ENCODE peak calls at places on chromosome 2, in five cellular contexts. R, Q, A, Y and O are unnamed samples.

GRCh38 chr2:3458396-3459184 is 60.7 kb downstream of the ADI1 start:
- DNase-seq in R (no peak), Q (no peak), A (peak), Y (peak), O (no peak)

GRCh38 chr2:234102112-234102511 is 51.6 kb downstream of the SPP2 start:
- DNase-seq in R (no peak), Q (peak), A (no peak), Y (no peak), O (no peak)

GRCh38 chr2:138994502-138994901 is 214.3 kb upstream of the NXPH2 start:
- DNase-seq in R (no peak), Q (no peak), A (no peak), Y (no peak), O (no peak)

GRCh38 chr2:33216508-33217182 is 259.8 kb upstream of the RASGRP3 start:
- DNase-seq in R (no peak), Q (no peak), A (no peak), Y (no peak), O (peak)

GRCh38 chr2:33405180-33406105 is 71.0 kb upstream of the RASGRP3 start:
- DNase-seq in R (no peak), Q (no peak), A (no peak), Y (no peak), O (peak)

GRCh38 chr2:181070119-181070833 is 89.9 kb downstream of the UBE2E3 start:
- DNase-seq in R (no peak), Q (no peak), A (no peak), Y (peak), O (peak)

GRCh38 chr2:10844083-10844482 is 31.5 kb upstream of the PDIA6 start:
- DNase-seq in R (no peak), Q (no peak), A (peak), Y (no peak), O (peak)

GRCh38 chr2:234218261-234219180 is 168.0 kb downstream of the SPP2 start:
- DNase-seq in R (no peak), Q (no peak), A (peak), Y (no peak), O (no peak)

GRCh38 chr2:5609191-5609590 is 83.0 kb upstream of the SOX11 start:
- DNase-seq in R (no peak), Q (no peak), A (peak), Y (no peak), O (no peak)

GRCh38 chr2:238302076-238302475 is 13.7 kb upstream of the PER2 start:
- DNase-seq in R (no peak), Q (no peak), A (no peak), Y (no peak), O (no peak)

GRCh38 chr2:174158003-174158402 is 90.3 kb downstream of the OLA1 start:
- DNase-seq in R (peak), Q (peak), A (peak), Y (peak), O (peak)

GRCh38 chr2:22355816-22356433 is 1029.1 kb upstream of the KLHL29 start:
- DNase-seq in R (no peak), Q (peak), A (peak), Y (peak), O (no peak)

GRCh38 chr2:205814039-205814364 is 131.7 kb downstream of the NRP2 start:
- DNase-seq in R (no peak), Q (no peak), A (no peak), Y (no peak), O (peak)

GRCh38 chr2:152307863-152308262 is 27.1 kb upstream of the FMNL2 start:
- DNase-seq in R (no peak), Q (no peak), A (no peak), Y (no peak), O (peak)

GRCh38 chr2:176821350-176821749 is 391.2 kb upstream of the HNRNPA3 start:
- DNase-seq in R (no peak), Q (no peak), A (no peak), Y (peak), O (no peak)

GRCh38 chr2:112055110-112055832 is at the start of gene TMEM87B:
- DNase-seq in R (peak), Q (peak), A (peak), Y (peak), O (peak)

GRCh38 chr2:240814946-240815760 is 4.9 kb downstream of the KIF1A start:
- DNase-seq in R (no peak), Q (no peak), A (no peak), Y (no peak), O (no peak)

GRCh38 chr2:198545411-198545810 is 741.0 kb downstream of the PLCL1 start:
- DNase-seq in R (no peak), Q (no peak), A (no peak), Y (no peak), O (no peak)

GRCh38 chr2:95074663-95075439 is 46.8 kb downstream of the MRPS5 start:
- DNase-seq in R (no peak), Q (no peak), A (no peak), Y (no peak), O (no peak)

GRCh38 chr2:44894058-44894457 is 47.4 kb upstream of the SIX3 start:
- DNase-seq in R (peak), Q (no peak), A (no peak), Y (no peak), O (no peak)

GRCh38 chr2:118849226-118850170 is 2.0 kb upstream of the EN1 start:
- DNase-seq in R (no peak), Q (no peak), A (no peak), Y (no peak), O (no peak)

GRCh38 chr2:196431957-196432356 is 207.6 kb upstream of the CCDC150 start:
- DNase-seq in R (no peak), Q (peak), A (peak), Y (peak), O (peak)

GRCh38 chr2:120809151-120809550 is 73.5 kb downstream of the GLI2 start:
- DNase-seq in R (no peak), Q (no peak), A (no peak), Y (no peak), O (no peak)

GRCh38 chr2:66440011-66440542 is 5.2 kb downstream of the MEIS1 start:
- DNase-seq in R (no peak), Q (no peak), A (no peak), Y (no peak), O (peak)

GRCh38 chr2:37558622-37559021 is 112.8 kb downstream of the CDC42EP3 start:
- DNase-seq in R (no peak), Q (no peak), A (no peak), Y (peak), O (no peak)

GRCh38 chr2:221572821-221573429 is 821 bp upstream of the EPHA4 start:
- DNase-seq in R (no peak), Q (no peak), A (no peak), Y (no peak), O (peak)

GRCh38 chr2:83168377-83168776 is 1290.7 kb downstream of the SUCLG1 start:
- DNase-seq in R (no peak), Q (no peak), A (no peak), Y (no peak), O (peak)

GRCh38 chr2:8684885-8685696 is 3.2 kb downstream of the ID2 start:
- DNase-seq in R (no peak), Q (peak), A (no peak), Y (peak), O (no peak)

GRCh38 chr2:133004623-133005022 is 334.6 kb upstream of the LYPD1 start:
- DNase-seq in R (no peak), Q (no peak), A (no peak), Y (no peak), O (no peak)

GRCh38 chr2:98507940-98508689 is 63.5 kb downstream of the INPP4A start:
- DNase-seq in R (no peak), Q (no peak), A (no peak), Y (peak), O (no peak)

GRCh38 chr2:227351639-227352038 is 26.6 kb downstream of the MFF start:
- DNase-seq in R (peak), Q (no peak), A (no peak), Y (no peak), O (no peak)

GRCh38 chr2:128329607-128330006 is 10.9 kb upstream of the HS6ST1 start:
- DNase-seq in R (no peak), Q (no peak), A (no peak), Y (no peak), O (no peak)

GRCh38 chr2:143955416-143956075 is 564.4 kb downstream of the ZEB2 start:
- DNase-seq in R (no peak), Q (no peak), A (no peak), Y (no peak), O (no peak)

GRCh38 chr2:97645112-97645699 is 656 bp upstream of the COX5B start:
- DNase-seq in R (no peak), Q (no peak), A (peak), Y (peak), O (no peak)

GRCh38 chr2:121084137-121084680 is 200.8 kb downstream of the TFCP2L1 start:
- DNase-seq in R (no peak), Q (no peak), A (no peak), Y (no peak), O (no peak)

GRCh38 chr2:43178602-43179542 is 47.5 kb downstream of the ZFP36L2 start:
- DNase-seq in R (no peak), Q (peak), A (peak), Y (peak), O (peak)
- TF ChIP-seq MAX in R (no peak), Q (peak), A (no peak), Y (peak), O (no peak)

GRCh38 chr2:47034973-47035609 is 119.5 kb upstream of the MCFD2 start:
- DNase-seq in R (peak), Q (peak), A (no peak), Y (no peak), O (no peak)
- H3K9ac ChIP-seq in R (no peak), Q (peak), A (peak), Y (no peak), O (peak)

GRCh38 chr2:29995241-29995640 is 73.9 kb upstream of the ALK start:
- DNase-seq in R (no peak), Q (no peak), A (no peak), Y (no peak), O (no peak)

GRCh38 chr2:29987141-29987540 is 65.8 kb upstream of the ALK start:
- DNase-seq in R (no peak), Q (no peak), A (no peak), Y (no peak), O (no peak)

DNA sequence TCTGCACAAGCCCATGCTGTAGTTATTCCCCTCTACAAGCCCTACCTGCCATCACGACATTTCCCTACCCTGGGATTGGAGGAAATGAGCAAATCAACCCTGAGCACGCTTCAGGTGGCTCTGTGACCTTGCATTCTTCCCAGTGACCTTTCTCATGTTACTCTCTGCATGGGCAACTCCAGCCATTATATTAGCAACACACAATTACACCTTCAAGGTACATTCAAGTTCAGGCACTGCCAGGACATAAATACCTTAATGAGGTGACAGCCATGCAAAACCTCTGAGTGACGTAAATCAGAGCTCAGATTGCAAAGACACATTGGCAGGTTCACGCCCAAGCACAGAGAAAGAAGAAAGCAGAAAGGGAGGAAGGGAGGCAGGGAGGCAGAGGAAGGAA is 68.7 kb upstream of the ALK start:
- DNase-seq in R (no peak), Q (no peak), A (no peak), Y (no peak), O (no peak)
- TF ChIP-seq MAX in R (no peak), Q (no peak), A (no peak), Y (no peak), O (no peak)

DNA sequence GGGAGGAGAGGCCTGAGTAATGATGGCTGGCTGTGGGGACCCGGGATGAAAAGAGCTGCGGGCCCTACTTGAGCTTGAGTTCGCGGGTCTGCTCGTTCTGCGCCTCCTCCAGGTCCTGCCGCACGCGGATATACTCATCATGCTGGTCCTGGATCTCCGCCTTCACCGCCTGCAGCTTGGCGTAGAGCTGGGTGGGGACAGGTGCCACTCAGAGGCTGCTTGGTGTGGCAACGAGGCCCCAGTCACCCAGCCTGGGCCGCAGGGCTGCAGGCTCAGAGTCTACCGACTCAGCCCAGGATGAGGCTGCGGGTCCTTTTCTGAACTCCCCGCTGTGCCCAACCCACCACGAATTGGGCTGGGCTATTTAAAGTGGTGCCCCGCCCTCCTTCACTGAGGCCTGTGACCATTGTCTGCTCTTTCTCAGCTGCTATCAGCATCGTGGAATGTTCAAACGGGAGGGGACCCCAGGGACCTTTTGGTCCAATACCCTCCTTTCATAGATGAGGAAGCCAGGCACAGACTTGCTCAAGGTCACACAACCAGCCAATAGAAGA is 28.0 kb downstream of the KIF3C start:
- DNase-seq in R (no peak), Q (peak), A (no peak), Y (peak), O (no peak)
- H3K9ac ChIP-seq in R (no peak), Q (no peak), A (no peak), Y (peak), O (no peak)

GRCh38 chr2:146477383-146477782 is 1367.4 kb upstream of the ACVR2A start:
- DNase-seq in R (no peak), Q (no peak), A (no peak), Y (no peak), O (no peak)

DNA sequence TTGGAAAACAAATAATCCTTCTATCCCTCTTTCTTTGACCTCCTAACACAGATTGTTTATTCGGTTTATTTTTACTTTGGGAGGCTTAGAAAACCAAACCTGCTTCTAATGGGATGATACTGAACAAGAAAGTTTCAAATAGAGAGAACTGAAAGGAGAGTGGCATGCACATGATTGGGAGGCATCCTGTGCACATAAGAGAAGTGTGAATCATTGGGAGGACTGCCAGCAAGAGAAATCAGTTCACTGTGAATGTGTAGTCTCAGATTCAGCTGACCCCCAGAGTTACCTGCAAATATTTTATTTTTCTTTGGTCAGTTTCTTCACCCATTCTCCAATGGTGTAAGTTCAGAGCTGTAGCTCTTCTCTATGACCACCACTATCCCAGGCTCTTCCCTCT is 1363.2 kb upstream of the ACVR2A start:
- DNase-seq in R (no peak), Q (no peak), A (no peak), Y (no peak), O (peak)
- TF ChIP-seq MAX in R (no peak), Q (no peak), A (no peak), Y (no peak), O (no peak)

GRCh38 chr2:200319587-200320337 is 13.3 kb downstream of the SPATS2L start:
- DNase-seq in R (no peak), Q (peak), A (no peak), Y (no peak), O (peak)
- H3K9ac ChIP-seq in R (no peak), Q (peak), A (no peak), Y (no peak), O (no peak)

DNA sequence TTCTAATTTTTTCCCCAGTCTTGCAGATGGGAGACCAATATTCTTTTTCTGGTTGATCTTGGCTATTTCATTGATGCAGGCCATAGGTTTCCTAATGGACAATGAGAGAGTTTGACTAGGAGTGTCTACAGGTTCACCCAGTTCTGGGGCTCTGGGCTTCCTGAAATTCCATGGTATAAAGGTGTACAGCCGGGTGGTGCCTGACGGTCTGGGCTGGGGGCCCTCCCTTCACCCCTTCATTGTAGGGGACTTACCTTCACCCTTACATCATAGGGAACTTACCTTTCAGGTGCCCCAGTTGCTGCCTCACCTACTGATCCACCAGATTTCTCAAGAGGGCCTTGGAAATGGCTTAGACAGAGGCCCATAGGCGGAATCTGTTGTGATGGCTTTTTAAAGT is 13.0 kb upstream of the LAPTM4A start:
- DNase-seq in R (no peak), Q (no peak), A (no peak), Y (no peak), O (no peak)
- TF ChIP-seq MAX in R (no peak), Q (no peak), A (no peak), Y (no peak), O (no peak)

GRCh38 chr2:101520246-101520645 is 45.3 kb upstream of the RFX8 start:
- DNase-seq in R (no peak), Q (no peak), A (no peak), Y (no peak), O (peak)

GRCh38 chr2:101516833-101517690 is 42.1 kb upstream of the RFX8 start:
- DNase-seq in R (no peak), Q (peak), A (no peak), Y (no peak), O (peak)

GRCh38 chr2:101517753-101518152 is 42.8 kb upstream of the RFX8 start:
- DNase-seq in R (no peak), Q (peak), A (no peak), Y (no peak), O (no peak)

GRCh38 chr2:101518470-101519172 is 43.7 kb upstream of the RFX8 start:
- DNase-seq in R (no peak), Q (peak), A (peak), Y (peak), O (peak)

DNA sequence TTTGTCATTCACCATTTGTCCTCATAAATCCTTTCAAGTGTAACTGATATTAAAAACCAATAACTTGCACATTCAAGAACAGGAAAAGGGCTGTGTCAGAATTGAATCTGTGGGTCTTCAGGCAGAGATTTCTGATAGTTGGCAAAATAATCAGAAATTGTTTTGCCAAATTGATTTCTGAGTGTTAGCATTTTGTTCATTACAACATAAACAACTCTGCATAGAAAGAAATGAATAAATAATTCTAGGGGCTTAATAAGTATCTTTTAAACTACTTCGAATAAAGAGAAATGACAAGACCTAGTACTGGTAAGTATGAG is 44.2 kb upstream of the RFX8 start:
- DNase-seq in R (no peak), Q (no peak), A (no peak), Y (no peak), O (peak)
- H3K9ac ChIP-seq in R (no peak), Q (no peak), A (no peak), Y (no peak), O (peak)

GRCh38 chr2:96144481-96145027 is 686 bp downstream of the DUSP2 start:
- DNase-seq in R (no peak), Q (no peak), A (no peak), Y (no peak), O (no peak)
- TF ChIP-seq MAX in R (no peak), Q (no peak), A (no peak), Y (no peak), O (no peak)